ENCODE peak calls at places on chromosomes 7 and 10, in ten cellular contexts. R is choroid plexus epithelial cell, X is AG09309, M is lower lobe of right lung, D is PC-3, A is sigmoid colon, J is heart right ventricle, W is HL-60, I is IMR-90, V is cardiac muscle cell. G is an unnamed sample.

GRCh38 chr7:151890355-151891004 is 13.6 kb upstream of the PRKAG2 start:
- DNase-seq in I (no peak), R (no peak), A (no peak), J (no peak), M (peak), W (peak), X (no peak), D (no peak), V (no peak), G (no peak)

GRCh38 chr7:22860784-22861482 is 38.3 kb upstream of the TOMM7 start:
- DNase-seq in I (no peak), W (no peak), X (no peak), M (no peak), R (no peak), A (no peak), D (peak), V (no peak), J (no peak), G (no peak)

GRCh38 chr10:122798704-122799231 is 46.9 kb downstream of the CUZD1 start:
- DNase-seq in X (no peak), M (no peak), I (no peak), J (no peak), V (no peak), W (no peak), R (no peak), A (no peak), D (no peak), G (no peak)

GRCh38 chr7:19617921-19618320 is 90.9 kb downstream of the POLR1F start:
- DNase-seq in V (no peak), I (no peak), W (no peak), X (no peak), A (no peak), R (peak), J (no peak), M (no peak), D (no peak), G (no peak)

GRCh38 chr7:20790273-20790842 is 3.7 kb upstream of the SP8 start:
- DNase-seq in R (no peak), J (no peak), A (no peak), M (no peak), W (no peak), I (no peak), V (no peak), D (no peak), X (no peak), G (no peak)

GRCh38 chr7:151175047-151175792 is 7.7 kb upstream of the GBX1 start:
- DNase-seq in J (no peak), D (no peak), W (no peak), M (no peak), A (no peak), R (no peak), X (no peak), I (no peak), V (no peak), G (no peak)

GRCh38 chr10:89207181-89207800 is at the start of gene CH25H:
- DNase-seq in M (peak), X (no peak), R (peak), J (peak), W (no peak), D (peak), A (peak), V (peak), I (peak), G (no peak)

GRCh38 chr10:69311309-69311708 is 33.0 kb downstream of the HK1 start:
- DNase-seq in V (no peak), A (no peak), X (no peak), I (no peak), R (no peak), J (no peak), M (no peak), D (no peak), W (no peak), G (no peak)

GRCh38 chr7:138776156-138776833 is 21.5 kb upstream of the TMEM213 start:
- DNase-seq in I (no peak), J (no peak), X (no peak), W (no peak), R (no peak), M (no peak), V (no peak), D (no peak), A (no peak), G (no peak)

GRCh38 chr7:17584822-17585221 is 286.4 kb downstream of the AHR start:
- DNase-seq in D (peak), W (no peak), V (no peak), X (peak), R (peak), I (peak), J (no peak), A (no peak), M (no peak), G (no peak)

GRCh38 chr7:37259381-37259821 is 189.3 kb downstream of the ELMO1 start:
- DNase-seq in I (no peak), R (no peak), X (no peak), A (no peak), D (no peak), J (no peak), M (no peak), V (no peak), W (peak), G (no peak)

GRCh38 chr7:71626206-71626605 is 494.3 kb downstream of the GALNT17 start:
- DNase-seq in W (no peak), I (no peak), D (no peak), X (no peak), V (no peak), R (peak), J (no peak), A (no peak), M (no peak), G (no peak)

GRCh38 chr7:1263391-1263951 is 30.8 kb downstream of the UNCX start:
- DNase-seq in A (no peak), X (no peak), J (no peak), R (no peak), M (peak), V (no peak), I (no peak), D (no peak), W (no peak), G (no peak)

GRCh38 chr7:130941322-130942210 is 207.6 kb upstream of the KLF14 start:
- DNase-seq in J (peak), R (peak), W (no peak), V (no peak), M (peak), I (peak), A (no peak), X (no peak), D (peak), G (no peak)

GRCh38 chr10:114458955-114459354 is 54.7 kb upstream of the AFAP1L2 start:
- DNase-seq in X (no peak), R (peak), I (peak), M (peak), V (no peak), A (peak), W (peak), J (peak), D (peak), G (no peak)

GRCh38 chr7:31744294-31744874 is 57.4 kb downstream of the PPP1R17 start:
- DNase-seq in W (peak), D (peak), X (peak), I (peak), R (peak), V (peak), A (peak), J (peak), M (peak), G (peak)

GRCh38 chr7:155951554-155952158 is 139.4 kb upstream of the SHH start:
- DNase-seq in I (peak), A (peak), M (no peak), W (no peak), D (peak), R (peak), X (no peak), V (no peak), J (no peak), G (peak)

GRCh38 chr10:35140727-35141126 is 14.1 kb downstream of the CREM start:
- DNase-seq in R (no peak), J (no peak), D (no peak), X (no peak), W (no peak), V (no peak), I (no peak), M (no peak), A (no peak), G (no peak)

GRCh38 chr7:4840097-4840501 is 21.7 kb downstream of the PAPOLB start:
- DNase-seq in D (no peak), V (no peak), J (no peak), R (no peak), X (no peak), A (no peak), I (no peak), M (no peak), W (no peak), G (no peak)

GRCh38 chr7:75534727-75535307 is 42.7 kb downstream of the SPDYE5 start:
- DNase-seq in W (peak), R (peak), A (no peak), M (no peak), I (peak), D (peak), V (no peak), J (no peak), X (peak), G (no peak)

GRCh38 chr10:24320373-24320772 is 111.4 kb downstream of the KIAA1217 start:
- DNase-seq in I (no peak), A (no peak), V (no peak), W (no peak), X (no peak), J (no peak), D (no peak), R (no peak), M (no peak), G (no peak)

GRCh38 chr7:106246941-106247826 is 37.6 kb downstream of the NAMPT start:
- DNase-seq in A (no peak), J (no peak), X (no peak), W (no peak), M (no peak), D (no peak), I (no peak), V (no peak), R (no peak), G (no peak)

GRCh38 chr10:117463545-117463920 is 79.0 kb upstream of the EMX2 start:
- DNase-seq in R (no peak), A (no peak), W (no peak), M (no peak), V (no peak), X (no peak), J (no peak), D (no peak), I (no peak), G (no peak)

GRCh38 chr10:117460846-117461765 is 81.4 kb upstream of the EMX2 start:
- DNase-seq in J (no peak), M (no peak), V (no peak), A (peak), I (no peak), D (peak), X (peak), W (no peak), R (no peak), G (peak)

GRCh38 chr10:117462816-117463544 is 79.6 kb upstream of the EMX2 start:
- DNase-seq in I (no peak), V (no peak), D (no peak), J (no peak), W (no peak), X (no peak), R (no peak), M (no peak), A (no peak), G (no peak)

GRCh38 chr10:117461766-117462423 is 80.7 kb upstream of the EMX2 start:
- DNase-seq in V (no peak), A (peak), M (no peak), J (no peak), D (peak), W (no peak), I (peak), R (peak), X (peak), G (peak)

GRCh38 chr10:117462424-117462792 is 80.1 kb upstream of the EMX2 start:
- DNase-seq in D (no peak), M (no peak), R (peak), I (no peak), X (no peak), W (no peak), V (peak), A (no peak), J (no peak), G (no peak)
- TF ChIP-seq CTCF in D (no peak), M (peak), R (peak), I (no peak), X (peak), W (no peak), V (peak), A (peak), J (no peak), G (peak)

GRCh38 chr7:100456561-100456957 is 7.5 kb downstream of the SPACDR start:
- DNase-seq in X (no peak), V (no peak), D (no peak), J (no peak), W (no peak), M (no peak), A (no peak), I (no peak), R (no peak), G (no peak)
- TF ChIP-seq CTCF in X (no peak), V (no peak), D (no peak), J (no peak), W (no peak), M (no peak), A (no peak), I (peak), R (no peak), G (peak)

GRCh38 chr10:97333601-97334369 is 744 bp downstream of the FRAT2 start:
- DNase-seq in D (peak), V (peak), W (peak), A (peak), J (peak), X (no peak), M (peak), R (peak), I (peak), G (no peak)

GRCh38 chr10:97334370-97335175 is at the start of gene FRAT2:
- DNase-seq in V (peak), R (peak), I (peak), D (peak), X (peak), A (peak), J (peak), W (peak), M (peak), G (no peak)

GRCh38 chr10:97332586-97333350 is 1.8 kb downstream of the FRAT2 start:
- DNase-seq in I (peak), A (peak), R (peak), X (peak), W (peak), J (no peak), V (peak), D (peak), M (no peak), G (no peak)

GRCh38 chr10:97335188-97335619 is 675 bp upstream of the FRAT2 start:
- DNase-seq in J (peak), V (no peak), W (no peak), D (no peak), R (no peak), M (peak), I (no peak), X (no peak), A (no peak), G (no peak)

GRCh38 chr10:97333351-97333600 is 1.3 kb downstream of the FRAT2 start:
- DNase-seq in J (no peak), D (no peak), I (peak), X (no peak), M (no peak), W (no peak), V (peak), R (peak), A (no peak), G (no peak)
- TF ChIP-seq CTCF in J (no peak), D (no peak), I (no peak), X (peak), M (no peak), W (no peak), V (no peak), R (peak), A (no peak), G (peak)

DNA sequence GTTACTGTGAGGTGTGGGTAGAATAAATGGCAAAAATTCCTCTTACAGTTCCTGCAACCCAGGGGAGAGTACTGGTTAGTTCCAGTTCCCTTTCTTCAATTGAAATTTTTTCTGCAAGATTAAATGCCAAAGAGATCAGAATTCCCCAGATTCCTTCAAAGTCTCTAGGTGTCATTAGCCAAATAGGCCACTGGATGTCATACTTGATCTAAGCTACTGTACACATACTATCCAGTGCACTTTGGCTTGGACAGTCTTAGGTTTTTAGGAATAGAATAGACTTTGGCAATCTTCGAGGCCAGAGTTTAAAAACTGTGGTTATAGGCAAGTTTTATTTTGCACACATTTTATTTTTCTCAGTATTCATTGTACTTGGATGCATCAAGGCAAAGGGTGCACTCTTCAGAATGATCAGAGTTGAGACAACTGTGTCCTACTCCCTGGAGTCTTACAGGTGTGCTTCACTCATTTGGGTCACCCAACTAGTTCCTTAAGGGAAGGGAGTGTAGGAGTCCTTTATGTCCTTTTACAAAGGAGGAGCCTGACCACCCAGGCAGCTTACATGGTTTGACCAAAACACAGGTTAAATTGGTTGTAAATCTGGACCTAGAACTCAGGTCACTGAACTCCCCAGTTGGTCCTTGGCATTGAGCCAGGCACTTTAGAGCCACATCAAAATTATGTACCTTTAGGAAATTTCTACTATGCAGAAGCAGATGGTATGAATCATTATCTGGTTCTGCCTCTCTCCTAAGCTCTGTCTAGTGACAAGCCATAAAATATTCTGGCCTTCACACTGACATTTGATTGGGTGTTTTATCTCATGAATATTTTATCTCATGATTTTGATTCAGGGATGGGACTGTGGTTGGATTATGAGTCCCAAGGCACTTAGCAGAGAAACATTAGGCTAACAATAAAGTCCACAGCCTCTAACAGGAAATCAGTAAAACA is 49.5 kb downstream of the ASAH2B start:
- DNase-seq in X (peak), I (peak), M (no peak), A (no peak), D (peak), V (peak), R (peak), J (no peak), W (no peak), G (no peak)
- TF ChIP-seq CTCF in X (peak), I (peak), M (peak), A (no peak), D (peak), V (peak), R (peak), J (peak), W (no peak), G (peak)

DNA sequence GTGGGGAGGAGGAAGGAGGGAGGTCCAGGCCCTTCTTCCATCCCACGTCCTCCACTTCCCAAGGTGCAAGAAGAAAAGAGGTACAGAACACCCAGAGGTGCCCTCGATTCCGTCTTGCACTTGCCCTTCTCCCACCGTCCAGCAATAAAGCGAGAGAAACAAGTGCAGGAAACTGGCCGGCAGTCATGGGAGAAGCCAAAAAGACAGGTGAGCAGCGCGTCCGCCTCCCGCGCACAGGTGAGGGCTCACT is 1.3 kb downstream of the C10orf95 start:
- DNase-seq in I (no peak), R (no peak), M (no peak), D (no peak), A (no peak), J (no peak), V (no peak), X (no peak), W (peak), G (no peak)
- TF ChIP-seq CTCF in I (no peak), R (no peak), M (no peak), D (no peak), A (no peak), J (no peak), V (no peak), X (no peak), W (no peak), G (no peak)